ENCODE peak calls at places on chromosomes 1 and 21, in nine cellular contexts. Z, N, M, H, I, F, D, T and B are unnamed samples.

GRCh38 chr1:54014009-54014629 is 3.9 kb downstream of the LDLRAD1 start:
- DNase-seq in D (no peak), T (no peak), N (no peak), I (no peak), F (no peak), M (no peak), H (no peak), Z (no peak), B (no peak)

GRCh38 chr1:21050031-21050430 is 126.7 kb downstream of the EIF4G3 start:
- DNase-seq in I (peak), Z (no peak), N (no peak), M (no peak), D (no peak), T (no peak), H (no peak), F (no peak), B (no peak)

GRCh38 chr1:6414443-6414844 is 5.3 kb downstream of the HES2 start:
- DNase-seq in M (peak), Z (peak), N (no peak), F (peak), T (no peak), I (peak), D (peak), H (no peak), B (no peak)

GRCh38 chr1:50329332-50329932 is 93.8 kb downstream of the DMRTA2 start:
- DNase-seq in I (peak), F (peak), D (no peak), H (no peak), T (no peak), N (no peak), Z (peak), M (peak), B (no peak)

GRCh38 chr1:6801998-6802397 is 16.7 kb downstream of the CAMTA1 start:
- DNase-seq in T (no peak), I (peak), Z (peak), D (no peak), H (no peak), N (no peak), F (peak), M (no peak), B (no peak)

GRCh38 chr21:21163904-21164303 is 165.7 kb downstream of the NCAM2 start:
- DNase-seq in Z (peak), I (peak), D (no peak), M (peak), H (no peak), T (peak), F (peak), N (no peak), B (peak)

GRCh38 chr1:36530261-36530660 is 47.5 kb upstream of the CSF3R start:
- DNase-seq in Z (no peak), N (no peak), H (no peak), I (no peak), M (no peak), F (no peak), D (no peak), T (no peak), B (no peak)

GRCh38 chr1:11158291-11158690 is 30.9 kb upstream of the ANGPTL7 start:
- DNase-seq in F (no peak), T (no peak), N (no peak), Z (no peak), M (no peak), H (no peak), D (no peak), I (no peak), B (no peak)

GRCh38 chr1:150126811-150127210 is 22.9 kb upstream of the PLEKHO1 start:
- DNase-seq in D (no peak), T (no peak), I (no peak), F (no peak), N (no peak), Z (no peak), H (no peak), M (no peak), B (no peak)

GRCh38 chr1:13517193-13517812 is 3.5 kb upstream of the LRRC38 start:
- DNase-seq in Z (no peak), M (peak), I (no peak), T (no peak), N (no peak), F (peak), H (no peak), D (no peak), B (no peak)

GRCh38 chr1:52907068-52907811 is 14.3 kb downstream of the ECHDC2 start:
- DNase-seq in D (no peak), N (no peak), F (peak), T (no peak), I (no peak), Z (no peak), H (no peak), M (no peak), B (no peak)

GRCh38 chr1:63794927-63795326 is 21.1 kb downstream of the ROR1 start:
- DNase-seq in T (no peak), F (no peak), D (no peak), I (no peak), Z (no peak), H (no peak), M (no peak), N (no peak), B (no peak)

GRCh38 chr1:3710251-3710650 is 42.0 kb upstream of the CCDC27 start:
- DNase-seq in D (no peak), N (no peak), F (no peak), Z (no peak), I (no peak), H (no peak), T (no peak), M (no peak), B (no peak)

GRCh38 chr1:53617382-53618217 is 121.4 kb downstream of the GLIS1 start:
- DNase-seq in D (no peak), Z (no peak), I (peak), T (no peak), M (no peak), H (no peak), F (peak), N (no peak), B (peak)

GRCh38 chr1:231724876-231725647 is 98.5 kb downstream of the DISC1 start:
- DNase-seq in M (peak), D (peak), F (peak), T (peak), Z (peak), I (peak), H (no peak), N (no peak), B (peak)